ENCODE peak calls at places on chromosome 14, in four cellular contexts. One of them, this sample, is unnamed. For H3K9me3, the result is how much of the 10 kb centered on the place peaks cover.

GRCh38 chr14:34633697-34634096 is 3.7 kb upstream of the SNX6 start:
- DNase-seq in stomach: no peak
- DNase-seq in uterus: no peak
- DNase-seq in sigmoid colon: no peak
- DNase-seq in this sample: no peak

GRCh38 chr14:102417118-102417517 is 54.4 kb downstream of the TECPR2 start:
- DNase-seq in stomach: no peak
- DNase-seq in uterus: no peak
- DNase-seq in sigmoid colon: peak
- DNase-seq in this sample: no peak

GRCh38 chr14:61111145-61112130 is 130.4 kb downstream of the SLC38A6 start:
- DNase-seq in uterus: no peak
- DNase-seq in stomach: no peak
- DNase-seq in sigmoid colon: no peak
- DNase-seq in this sample: no peak

GRCh38 chr14:99972748-99973466 is 92.3 kb upstream of the EVL start:
- DNase-seq in uterus: no peak
- DNase-seq in sigmoid colon: no peak
- DNase-seq in stomach: no peak
- DNase-seq in this sample: no peak

GRCh38 chr14:69580009-69580577 is 5.4 kb upstream of the CCDC177 start:
- DNase-seq in sigmoid colon: no peak
- DNase-seq in stomach: peak
- DNase-seq in uterus: no peak
- DNase-seq in this sample: peak

GRCh38 chr14:74525361-74525851 is 31.8 kb downstream of the ISCA2 start:
- DNase-seq in uterus: no peak
- DNase-seq in stomach: no peak
- DNase-seq in sigmoid colon: no peak
- DNase-seq in this sample: no peak

GRCh38 chr14:57865450-57866198 is at the start of gene SLC35F4:
- DNase-seq in sigmoid colon: no peak
- DNase-seq in stomach: no peak
- DNase-seq in uterus: no peak
- DNase-seq in this sample: peak

GRCh38 chr14:103115845-103116572 is 7.3 kb upstream of the TNFAIP2 start:
- DNase-seq in sigmoid colon: no peak
- DNase-seq in uterus: no peak
- DNase-seq in stomach: no peak
- DNase-seq in this sample: no peak

GRCh38 chr14:76694106-76694505 is 67.2 kb upstream of the VASH1 start:
- DNase-seq in sigmoid colon: no peak
- DNase-seq in stomach: no peak
- DNase-seq in uterus: no peak
- DNase-seq in this sample: no peak

GRCh38 chr14:26835949-26836570 is 238.2 kb upstream of the NOVA1 start:
- DNase-seq in sigmoid colon: no peak
- DNase-seq in stomach: no peak
- DNase-seq in uterus: no peak
- DNase-seq in this sample: no peak

GRCh38 chr14:23020143-23021128 is 10.5 kb upstream of the C14orf93 start:
- DNase-seq in uterus: no peak
- DNase-seq in stomach: no peak
- DNase-seq in sigmoid colon: no peak
- DNase-seq in this sample: no peak

GRCh38 chr14:59632381-59632780 is 55.8 kb upstream of the CCDC175 start:
- DNase-seq in uterus: no peak
- DNase-seq in sigmoid colon: no peak
- DNase-seq in stomach: peak
- DNase-seq in this sample: no peak

GRCh38 chr14:95062946-95063345 is 94.4 kb downstream of the DICER1 start:
- DNase-seq in sigmoid colon: peak
- DNase-seq in stomach: no peak
- DNase-seq in uterus: no peak
- DNase-seq in this sample: no peak

GRCh38 chr14:21768875-21769257 is 95.2 kb upstream of the OR4E1 start:
- DNase-seq in sigmoid colon: no peak
- DNase-seq in uterus: no peak
- DNase-seq in stomach: no peak
- DNase-seq in this sample: no peak

GRCh38 chr14:104795781-104796681 is 483 bp upstream of the AKT1 start:
- DNase-seq in sigmoid colon: no peak
- DNase-seq in uterus: no peak
- DNase-seq in stomach: peak
- DNase-seq in this sample: peak

GRCh38 chr14:74886001-74886400 is 4.3 kb downstream of the DLST start:
- DNase-seq in uterus: peak
- DNase-seq in sigmoid colon: no peak
- DNase-seq in stomach: no peak
- DNase-seq in this sample: no peak

GRCh38 chr14:53310412-53310811 is 157.3 kb upstream of the DDHD1 start:
- DNase-seq in sigmoid colon: no peak
- DNase-seq in uterus: no peak
- DNase-seq in stomach: no peak
- DNase-seq in this sample: no peak

GRCh38 chr14:98864211-98864610 is 407.8 kb downstream of the BCL11B start:
- DNase-seq in sigmoid colon: no peak
- DNase-seq in uterus: no peak
- DNase-seq in stomach: no peak
- DNase-seq in this sample: no peak

GRCh38 chr14:98871796-98872195 is 400.2 kb downstream of the BCL11B start:
- DNase-seq in stomach: no peak
- DNase-seq in sigmoid colon: no peak
- DNase-seq in uterus: no peak
- DNase-seq in this sample: no peak

GRCh38 chr14:98867726-98868125 is 404.3 kb downstream of the BCL11B start:
- DNase-seq in stomach: no peak
- DNase-seq in sigmoid colon: no peak
- DNase-seq in uterus: no peak
- DNase-seq in this sample: no peak

GRCh38 chr14:98868846-98869245 is 403.2 kb downstream of the BCL11B start:
- DNase-seq in stomach: no peak
- DNase-seq in sigmoid colon: no peak
- DNase-seq in uterus: no peak
- DNase-seq in this sample: no peak

DNA sequence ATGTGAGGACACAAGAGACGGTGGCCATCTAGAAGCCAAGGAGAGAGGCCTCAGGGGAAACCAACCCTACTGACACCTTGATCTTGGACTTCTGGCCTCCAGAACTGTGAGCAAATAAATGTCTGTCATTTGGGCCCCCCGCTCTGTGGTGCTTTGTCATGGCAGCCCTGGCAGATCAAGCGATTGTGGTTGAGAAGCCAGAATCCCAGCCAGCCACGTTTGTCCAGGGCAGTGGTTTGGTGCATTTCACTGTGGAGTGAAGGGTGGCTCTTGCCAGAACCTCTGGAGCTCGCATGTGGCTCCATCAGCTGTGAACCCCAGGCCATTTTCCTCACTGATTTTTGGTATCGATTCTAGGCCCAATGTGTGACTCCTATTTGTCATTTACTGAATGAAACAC is 404.9 kb downstream of the BCL11B start:
- DNase-seq in uterus: no peak
- DNase-seq in sigmoid colon: no peak
- DNase-seq in stomach: no peak
- DNase-seq in this sample: no peak
- H3K27ac ChIP-seq in uterus: no peak
- H3K27ac ChIP-seq in sigmoid colon: no peak
- H3K27ac ChIP-seq in stomach: no peak
- H3K27ac ChIP-seq in this sample: no peak

GRCh38 chr14:20179218-20179617 is 11.5 kb upstream of the OR11G2 start:
- DNase-seq in stomach: no peak
- DNase-seq in sigmoid colon: no peak
- DNase-seq in uterus: no peak
- DNase-seq in this sample: no peak

GRCh38 chr14:20179880-20180279 is 10.8 kb upstream of the OR11G2 start:
- DNase-seq in sigmoid colon: no peak
- DNase-seq in stomach: no peak
- DNase-seq in uterus: no peak
- DNase-seq in this sample: no peak

DNA sequence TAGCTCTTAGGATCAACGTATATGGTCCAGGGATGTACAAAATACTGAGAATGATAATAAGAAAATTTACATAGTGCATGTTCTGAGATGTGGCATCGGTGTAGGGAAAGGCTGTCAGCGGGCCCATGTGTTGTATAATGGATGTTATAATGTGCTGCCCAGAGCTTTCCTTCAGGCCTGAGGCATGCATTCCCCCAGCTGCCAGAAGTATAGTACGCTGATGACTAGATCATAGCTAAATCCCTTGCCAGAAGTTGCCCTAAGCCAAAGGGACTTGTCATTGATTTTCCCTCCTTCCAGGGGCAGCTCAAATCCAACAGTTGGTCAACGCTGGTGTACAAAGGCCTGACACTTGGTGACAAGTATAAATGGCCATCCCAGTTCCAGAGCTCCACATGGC is 6.5 kb upstream of the OR11G2 start:
- DNase-seq in uterus: no peak
- DNase-seq in sigmoid colon: no peak
- DNase-seq in stomach: no peak
- DNase-seq in this sample: no peak
- H3K9me3 ChIP-seq in uterus: under half
- H3K9me3 ChIP-seq in sigmoid colon: under half
- H3K9me3 ChIP-seq in stomach: under half
- H3K9me3 ChIP-seq in this sample: under half

GRCh38 chr14:91417134-91417982 is at the start of gene CCDC88C:
- DNase-seq in uterus: peak
- DNase-seq in stomach: peak
- DNase-seq in sigmoid colon: no peak
- DNase-seq in this sample: peak

GRCh38 chr14:91419044-91419397 is 1.4 kb upstream of the CCDC88C start:
- DNase-seq in uterus: no peak
- DNase-seq in sigmoid colon: no peak
- DNase-seq in stomach: peak
- DNase-seq in this sample: no peak

GRCh38 chr14:91418387-91419043 is 895 bp upstream of the CCDC88C start:
- DNase-seq in stomach: peak
- DNase-seq in uterus: peak
- DNase-seq in sigmoid colon: no peak
- DNase-seq in this sample: peak

GRCh38 chr14:91416744-91417133 is 881 bp downstream of the CCDC88C start:
- DNase-seq in uterus: no peak
- DNase-seq in stomach: peak
- DNase-seq in sigmoid colon: no peak
- DNase-seq in this sample: no peak

DNA sequence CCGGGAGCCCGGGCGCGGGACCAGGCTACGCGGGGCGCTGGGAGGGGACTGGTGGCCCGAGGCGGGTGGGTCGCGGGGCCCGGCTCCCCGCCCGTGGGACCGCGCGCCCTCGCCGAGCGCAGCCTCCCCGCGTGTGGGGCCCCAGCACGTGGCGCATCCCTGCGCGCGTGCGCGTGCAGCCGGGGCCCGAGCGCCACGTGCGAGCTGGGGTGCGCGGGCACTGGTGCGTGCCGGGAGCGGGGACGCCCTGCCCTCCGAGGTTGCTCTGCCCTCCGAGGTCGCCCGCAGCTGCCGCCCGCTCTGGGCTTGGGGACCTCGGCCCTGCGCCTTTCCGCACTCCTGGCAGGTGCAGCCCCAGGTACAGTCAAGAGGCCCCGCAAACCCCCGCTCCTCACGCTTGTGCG is 365 bp upstream of the CCDC88C start:
- DNase-seq in uterus: no peak
- DNase-seq in stomach: peak
- DNase-seq in sigmoid colon: no peak
- DNase-seq in this sample: no peak
- TF ChIP-seq POLR2A in uterus: peak
- TF ChIP-seq POLR2A in stomach: no peak
- TF ChIP-seq POLR2A in sigmoid colon: no peak
- TF ChIP-seq POLR2A in this sample: no peak

GRCh38 chr14:89418976-89419375 is 1.9 kb upstream of the FOXN3 start:
- DNase-seq in uterus: no peak
- DNase-seq in stomach: no peak
- DNase-seq in sigmoid colon: peak
- DNase-seq in this sample: no peak

GRCh38 chr14:89416002-89416995 is 734 bp downstream of the FOXN3 start:
- DNase-seq in sigmoid colon: peak
- DNase-seq in stomach: peak
- DNase-seq in uterus: peak
- DNase-seq in this sample: peak

GRCh38 chr14:89418452-89418851 is 1.4 kb upstream of the FOXN3 start:
- DNase-seq in stomach: no peak
- DNase-seq in sigmoid colon: peak
- DNase-seq in uterus: peak
- DNase-seq in this sample: no peak

GRCh38 chr14:89417469-89418225 is 614 bp upstream of the FOXN3 start:
- DNase-seq in stomach: peak
- DNase-seq in uterus: peak
- DNase-seq in sigmoid colon: peak
- DNase-seq in this sample: peak

GRCh38 chr14:89417111-89417468 is at the start of gene FOXN3:
- DNase-seq in sigmoid colon: peak
- DNase-seq in uterus: peak
- DNase-seq in stomach: peak
- DNase-seq in this sample: peak
- H3K27ac ChIP-seq in sigmoid colon: peak
- H3K27ac ChIP-seq in uterus: peak
- H3K27ac ChIP-seq in stomach: peak
- H3K27ac ChIP-seq in this sample: peak

DNA sequence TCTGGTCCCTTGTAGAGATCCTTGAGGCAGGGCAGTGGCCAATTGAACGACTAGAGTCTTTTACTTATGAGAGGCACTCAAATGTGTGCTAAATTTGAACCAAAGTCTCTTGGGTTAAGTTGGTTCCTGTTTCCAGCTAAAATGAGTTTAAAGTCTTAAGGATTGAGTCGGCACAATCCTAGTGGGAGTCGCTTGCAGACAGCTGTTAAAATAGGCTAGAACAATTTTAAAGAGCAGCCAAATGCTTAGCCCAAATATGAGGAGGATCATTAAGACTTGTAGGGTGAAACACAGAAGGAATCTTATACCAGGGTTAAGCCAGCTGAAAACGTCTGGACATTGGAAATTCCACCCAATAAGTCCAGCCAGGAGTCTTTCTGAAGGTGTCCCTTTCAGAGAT is 216.1 kb downstream of the NUBPL start:
- DNase-seq in sigmoid colon: no peak
- DNase-seq in stomach: no peak
- DNase-seq in uterus: no peak
- DNase-seq in this sample: no peak
- H3K9me3 ChIP-seq in sigmoid colon: under half
- H3K9me3 ChIP-seq in stomach: under half
- H3K9me3 ChIP-seq in uterus: under half
- H3K9me3 ChIP-seq in this sample: under half

GRCh38 chr14:89955418-89956293 is at the start of gene TDP1:
- DNase-seq in stomach: peak
- DNase-seq in uterus: peak
- DNase-seq in sigmoid colon: peak
- DNase-seq in this sample: peak
- TF ChIP-seq POLR2A in stomach: no peak
- TF ChIP-seq POLR2A in uterus: peak
- TF ChIP-seq POLR2A in sigmoid colon: peak
- TF ChIP-seq POLR2A in this sample: no peak